ENCODE peak calls at places on chromosomes 5 and 9, in ten cellular contexts. L, Z, E, G, A, B, W, K, F and Y are unnamed samples.

GRCh38 chr5:150600951-150601773 is 39.3 kb upstream of the SYNPO start:
- DNase-seq in L (no peak), Z (no peak), E (no peak), G (no peak), A (no peak), B (no peak), W (peak), K (no peak), F (no peak), Y (no peak)

GRCh38 chr9:131407717-131408195 is 13.9 kb downstream of the PRRC2B start:
- DNase-seq in L (no peak), Z (no peak), E (peak), G (peak), A (peak), B (no peak), W (peak), K (no peak), F (no peak), Y (peak)

GRCh38 chr5:142012792-142013388 is at the start of gene GNPDA1:
- DNase-seq in L (peak), Z (peak), E (peak), G (peak), A (peak), B (no peak), W (peak), K (peak), F (peak), Y (peak)

GRCh38 chr5:50929174-50929573 is 262.7 kb downstream of the PARP8 start:
- DNase-seq in L (no peak), Z (no peak), E (no peak), G (no peak), A (no peak), B (no peak), W (no peak), K (no peak), F (no peak), Y (no peak)

GRCh38 chr5:135706893-135707292 is 127.6 kb upstream of the SLC25A48 start:
- DNase-seq in L (no peak), Z (no peak), E (no peak), G (no peak), A (no peak), B (no peak), W (no peak), K (no peak), F (no peak), Y (no peak)

GRCh38 chr5:115775999-115776398 is 40.5 kb downstream of the CDO1 start:
- DNase-seq in L (no peak), Z (no peak), E (no peak), G (no peak), A (no peak), B (no peak), W (no peak), K (no peak), F (no peak), Y (no peak)

GRCh38 chr5:35046754-35047153 is 995 bp downstream of the AGXT2 start:
- DNase-seq in L (no peak), Z (peak), E (no peak), G (no peak), A (no peak), B (peak), W (no peak), K (no peak), F (no peak), Y (peak)

GRCh38 chr9:34125681-34126206 is 754 bp downstream of the DCAF12 start:
- DNase-seq in L (no peak), Z (peak), E (no peak), G (peak), A (peak), B (no peak), W (no peak), K (no peak), F (no peak), Y (peak)

GRCh38 chr5:155726267-155726666 is 600.7 kb upstream of the SGCD start:
- DNase-seq in L (no peak), Z (no peak), E (no peak), G (no peak), A (peak), B (peak), W (no peak), K (no peak), F (no peak), Y (peak)

GRCh38 chr5:137618476-137618875 is 117.4 kb downstream of the KLHL3 start:
- DNase-seq in L (no peak), Z (no peak), E (no peak), G (no peak), A (no peak), B (no peak), W (no peak), K (no peak), F (no peak), Y (no peak)

DNA sequence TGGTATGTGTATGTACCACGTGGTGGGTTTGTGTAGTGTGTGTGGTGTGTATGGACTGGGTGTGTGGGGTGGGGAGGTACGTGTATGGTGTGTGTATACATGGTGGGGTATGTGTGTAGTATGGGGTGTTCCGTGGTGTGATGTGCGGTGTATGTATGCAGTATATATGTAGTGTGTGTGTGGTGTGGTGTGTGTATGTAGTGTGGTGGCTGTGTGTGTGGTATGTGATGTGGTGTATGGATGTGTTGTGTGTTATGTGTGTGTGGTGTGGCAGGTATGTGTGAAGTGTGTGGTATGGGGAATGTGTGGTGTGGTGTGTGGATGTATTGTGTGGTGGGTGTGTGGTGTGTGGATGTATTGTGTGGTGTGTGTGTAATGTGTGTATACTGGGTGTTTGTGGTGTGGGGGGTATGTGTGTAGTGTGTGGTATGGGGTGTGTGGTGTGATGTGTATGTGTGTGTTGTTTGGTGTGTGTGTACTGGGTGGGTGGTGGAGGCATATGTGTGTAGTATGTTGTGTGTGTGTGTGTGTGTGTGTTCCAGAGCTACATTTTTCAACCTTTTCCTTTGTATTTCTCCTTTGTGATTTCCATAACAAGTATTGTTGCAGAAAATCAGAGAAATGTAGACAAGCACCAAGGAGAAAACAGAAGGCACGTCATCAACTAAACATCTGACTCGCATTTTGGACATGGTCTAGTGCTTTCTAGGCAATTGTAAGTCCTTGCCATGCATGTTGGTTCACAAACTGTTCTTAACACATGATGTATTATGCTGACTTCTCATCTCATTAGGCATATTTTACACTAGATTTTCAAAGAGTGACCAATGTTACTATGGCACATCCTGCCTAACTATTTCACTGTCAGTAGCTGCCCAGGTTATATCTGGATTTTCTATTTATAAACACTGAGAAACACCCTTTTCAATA is 13.2 kb downstream of the SEMA4D start:
- DNase-seq in L (no peak), Z (no peak), E (no peak), G (peak), A (no peak), B (no peak), W (no peak), K (no peak), F (no peak), Y (no peak)
- H3K4me3 ChIP-seq in L (no peak), Z (no peak), E (peak), G (no peak), A (no peak), B (peak), W (no peak), K (no peak), F (peak), Y (no peak)

GRCh38 chr9:113399646-113400200 is 1.4 kb downstream of the ALAD start:
- DNase-seq in L (no peak), Z (no peak), E (no peak), G (no peak), A (no peak), B (no peak), W (peak), K (no peak), F (no peak), Y (no peak)
- H3K4me3 ChIP-seq in L (no peak), Z (peak), E (no peak), G (no peak), A (peak), B (peak), W (peak), K (no peak), F (no peak), Y (peak)

DNA sequence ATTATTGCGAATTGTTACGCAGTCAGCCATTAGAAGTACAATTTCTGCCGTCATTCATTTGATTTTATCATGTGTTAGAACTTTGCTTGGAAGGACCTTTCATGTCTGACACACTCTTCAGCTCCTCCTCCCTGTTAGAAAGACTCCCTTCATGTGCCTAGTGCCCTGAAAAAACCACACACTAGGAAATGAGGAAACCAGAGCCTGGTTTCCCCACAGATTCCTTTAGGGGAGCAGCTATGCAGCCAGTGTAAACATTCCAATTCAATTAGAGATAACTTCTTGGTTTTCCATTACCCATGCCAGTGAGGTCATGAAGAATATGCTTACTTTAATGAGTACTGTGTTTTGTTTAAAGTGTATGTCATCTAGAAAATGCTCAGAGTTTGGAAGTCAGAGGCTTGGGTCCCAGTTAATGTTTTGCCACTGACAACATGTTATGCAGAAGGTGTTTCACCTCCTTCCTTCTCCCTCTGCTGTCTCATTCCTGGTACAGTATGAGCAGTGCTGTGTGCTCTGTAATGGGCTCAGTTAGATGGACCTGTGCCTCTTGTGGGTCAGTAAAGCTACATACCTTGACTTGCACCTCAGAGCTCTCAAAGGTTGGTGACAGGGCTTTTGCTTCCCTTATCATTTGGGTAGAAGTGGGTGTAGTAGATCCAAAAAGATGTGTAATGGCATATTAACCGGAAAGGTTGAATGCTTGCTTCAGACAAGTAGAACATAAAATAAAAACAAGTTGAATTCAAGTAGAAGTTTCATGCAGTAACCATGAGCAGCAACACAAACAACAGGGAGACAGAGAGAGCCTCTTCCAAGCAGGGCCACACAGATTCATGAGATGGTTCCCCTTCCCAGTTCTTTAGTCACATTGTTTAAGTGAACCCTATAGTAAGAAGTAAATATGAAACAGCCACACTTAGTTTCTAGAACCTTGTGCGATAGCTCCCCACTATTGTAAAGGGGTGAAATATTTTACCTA is 52.6 kb upstream of the TNFAIP8 start:
- DNase-seq in L (peak), Z (peak), E (no peak), G (no peak), A (no peak), B (peak), W (no peak), K (no peak), F (no peak), Y (peak)
- H3K4me3 ChIP-seq in L (no peak), Z (peak), E (no peak), G (no peak), A (no peak), B (no peak), W (no peak), K (no peak), F (no peak), Y (no peak)

GRCh38 chr5:57783693-57784092 is 301.1 kb upstream of the ACTBL2 start:
- DNase-seq in L (no peak), Z (no peak), E (no peak), G (no peak), A (no peak), B (no peak), W (no peak), K (no peak), F (no peak), Y (no peak)
- H3K4me3 ChIP-seq in L (peak), Z (no peak), E (no peak), G (no peak), A (no peak), B (no peak), W (peak), K (no peak), F (no peak), Y (peak)

GRCh38 chr9:136995370-136995769 is 998 bp downstream of the CLIC3 start:
- DNase-seq in L (no peak), Z (no peak), E (no peak), G (no peak), A (no peak), B (no peak), W (no peak), K (no peak), F (no peak), Y (no peak)

GRCh38 chr9:136995772-136996308 is 528 bp downstream of the CLIC3 start:
- DNase-seq in L (no peak), Z (no peak), E (no peak), G (no peak), A (no peak), B (no peak), W (no peak), K (no peak), F (no peak), Y (no peak)

GRCh38 chr9:136997355-136997754 is 987 bp upstream of the CLIC3 start:
- DNase-seq in L (no peak), Z (no peak), E (no peak), G (no peak), A (no peak), B (no peak), W (no peak), K (no peak), F (no peak), Y (no peak)

GRCh38 chr9:136996361-136997281 is at the start of gene CLIC3:
- DNase-seq in L (no peak), Z (peak), E (peak), G (peak), A (peak), B (no peak), W (no peak), K (no peak), F (peak), Y (no peak)

DNA sequence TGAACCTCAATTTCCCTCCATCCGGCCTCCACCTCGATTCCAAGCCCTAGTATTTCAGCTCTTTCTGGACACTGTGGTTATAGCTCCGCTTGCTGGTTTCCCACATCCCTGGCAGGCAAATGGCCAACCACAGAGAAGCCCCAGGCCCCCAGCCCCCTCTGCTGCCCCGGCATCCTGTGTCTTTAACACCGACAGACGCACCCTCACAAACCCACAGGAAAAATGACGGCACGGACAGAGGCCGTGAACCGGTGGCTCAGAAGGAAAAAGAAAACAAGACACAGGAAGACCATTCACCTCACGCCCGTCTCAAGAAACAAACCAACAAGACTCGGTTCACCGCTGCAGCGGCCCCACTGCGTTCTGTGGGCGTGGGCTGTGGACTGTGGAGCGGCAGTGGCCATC is 1.5 kb upstream of the CLIC3 start:
- DNase-seq in L (no peak), Z (no peak), E (peak), G (peak), A (no peak), B (no peak), W (no peak), K (no peak), F (peak), Y (no peak)
- H3K4me3 ChIP-seq in L (no peak), Z (no peak), E (peak), G (no peak), A (no peak), B (no peak), W (no peak), K (no peak), F (no peak), Y (no peak)

GRCh38 chr5:80208337-80208736 is 47.5 kb downstream of the SERINC5 start:
- DNase-seq in L (no peak), Z (no peak), E (no peak), G (no peak), A (no peak), B (no peak), W (no peak), K (no peak), F (no peak), Y (no peak)

GRCh38 chr5:80206282-80206681 is 49.6 kb downstream of the SERINC5 start:
- DNase-seq in L (no peak), Z (peak), E (no peak), G (no peak), A (no peak), B (no peak), W (no peak), K (no peak), F (no peak), Y (peak)

GRCh38 chr5:80210014-80210413 is 45.8 kb downstream of the SERINC5 start:
- DNase-seq in L (no peak), Z (no peak), E (no peak), G (no peak), A (no peak), B (no peak), W (no peak), K (no peak), F (no peak), Y (no peak)

GRCh38 chr5:80204808-80205614 is 50.8 kb downstream of the SERINC5 start:
- DNase-seq in L (no peak), Z (no peak), E (no peak), G (no peak), A (peak), B (no peak), W (no peak), K (no peak), F (no peak), Y (peak)

GRCh38 chr5:80207832-80208231 is 48.0 kb downstream of the SERINC5 start:
- DNase-seq in L (no peak), Z (no peak), E (no peak), G (no peak), A (no peak), B (no peak), W (no peak), K (no peak), F (no peak), Y (no peak)
- H3K4me3 ChIP-seq in L (no peak), Z (no peak), E (no peak), G (no peak), A (no peak), B (no peak), W (no peak), K (no peak), F (no peak), Y (no peak)

GRCh38 chr5:180377556-180378197 is 24.5 kb upstream of the GFPT2 start:
- DNase-seq in L (no peak), Z (no peak), E (no peak), G (no peak), A (no peak), B (no peak), W (no peak), K (no peak), F (no peak), Y (no peak)
- H3K4me3 ChIP-seq in L (no peak), Z (no peak), E (no peak), G (no peak), A (no peak), B (no peak), W (no peak), K (no peak), F (no peak), Y (no peak)

DNA sequence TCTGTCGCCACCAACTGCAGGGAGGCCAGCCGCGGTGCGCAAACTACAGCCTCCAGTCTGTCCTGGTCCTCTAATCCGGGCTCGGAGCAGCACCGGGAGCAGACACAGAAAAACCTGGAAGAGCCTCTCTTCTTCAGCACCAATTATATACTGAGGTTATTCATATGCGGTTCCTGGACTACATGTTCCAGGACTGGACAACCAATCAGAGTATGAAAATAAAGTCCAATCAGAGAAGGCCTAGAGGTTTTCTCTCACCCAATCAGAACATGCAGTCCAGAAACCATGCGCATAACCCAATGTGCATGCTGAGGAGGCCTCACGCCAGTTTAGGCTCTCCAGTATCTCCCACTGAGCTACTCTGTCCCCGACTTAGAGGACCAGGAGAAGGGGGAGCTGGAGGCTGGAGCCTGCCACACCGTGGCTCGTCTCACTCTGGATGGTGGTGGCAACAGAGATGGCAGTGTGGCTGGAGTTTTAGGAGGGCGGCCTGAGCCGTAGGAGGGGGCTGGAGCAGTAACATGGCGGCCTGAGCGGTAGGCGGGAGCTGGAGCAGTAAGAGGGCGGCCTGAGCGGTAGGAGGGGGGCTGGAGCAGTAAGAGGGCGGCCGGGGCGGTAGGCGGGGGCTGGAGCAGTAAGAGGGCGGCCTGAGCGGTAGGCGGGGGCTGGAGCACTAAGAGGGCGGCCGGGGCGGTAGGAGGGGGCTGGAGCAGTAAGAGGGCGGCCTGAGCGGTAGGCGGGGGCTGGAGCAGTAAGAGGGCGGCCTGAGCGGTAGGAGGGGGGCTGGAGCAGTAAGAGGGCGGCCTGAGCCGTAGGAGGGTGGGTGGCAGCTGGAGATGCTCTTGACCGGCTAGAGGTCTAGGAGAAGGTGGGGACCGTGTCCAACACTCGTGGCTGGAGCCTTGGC is 20.4 kb upstream of the TRIM52 start:
- DNase-seq in L (no peak), Z (no peak), E (no peak), G (no peak), A (peak), B (no peak), W (no peak), K (no peak), F (no peak), Y (no peak)
- H3K4me3 ChIP-seq in L (no peak), Z (no peak), E (no peak), G (no peak), A (peak), B (no peak), W (no peak), K (no peak), F (no peak), Y (no peak)